ENCODE peak calls at places on chromosomes 1 and 21, in eight cellular contexts. I, F, E, R, V, U, B and H are unnamed samples.

GRCh38 chr1:209076688-209077087 is 506.8 kb upstream of the CAMK1G start:
- DNase-seq in I (no peak), F (no peak), E (no peak), R (no peak), V (no peak), U (peak; percentile 4), B (no peak), H (no peak)

GRCh38 chr1:3548156-3548893 is 63.0 kb downstream of the MEGF6 start:
- DNase-seq in I (no peak), F (no peak), E (no peak), R (peak; percentile 69), V (no peak), U (no peak), B (no peak), H (no peak)

GRCh38 chr1:107593436-107594209 is 371.4 kb downstream of the VAV3 start:
- DNase-seq in I (no peak), F (no peak), E (no peak), R (no peak), V (no peak), U (no peak), B (no peak), H (no peak)

GRCh38 chr21:29477941-29478340 is 179.2 kb downstream of the BACH1 start:
- DNase-seq in I (no peak), F (no peak), E (no peak), R (peak; percentile 71), V (no peak), U (no peak), B (no peak), H (no peak)

GRCh38 chr1:94912263-94912986 is 14.5 kb downstream of the CNN3 start:
- DNase-seq in I (no peak), F (no peak), E (no peak), R (no peak), V (no peak), U (no peak), B (no peak), H (no peak)

GRCh38 chr1:43901562-43901961 is 32.0 kb upstream of the ARTN start:
- DNase-seq in I (no peak), F (no peak), E (no peak), R (no peak), V (no peak), U (no peak), B (no peak), H (no peak)

GRCh38 chr1:117622726-117623125 is 16.9 kb downstream of the TENT5C start:
- DNase-seq in I (no peak), F (no peak), E (no peak), R (no peak), V (no peak), U (no peak), B (no peak), H (no peak)

GRCh38 chr21:35593000-35593502 is 467.3 kb downstream of the SETD4 start:
- DNase-seq in I (no peak), F (no peak), E (no peak), R (peak; percentile 70), V (no peak), U (no peak), B (no peak), H (no peak)

GRCh38 chr1:1207254-1207902 is 986 bp upstream of the TNFRSF18 start:
- DNase-seq in I (peak; percentile 37), F (no peak), E (peak; percentile 9), R (no peak), V (no peak), U (no peak), B (peak; percentile 20), H (no peak)

GRCh38 chr1:201810466-201811216 is 18.3 kb upstream of the IPO9 start:
- DNase-seq in I (no peak), F (no peak), E (no peak), R (no peak), V (no peak), U (no peak), B (no peak), H (no peak)
- H3K4me1 ChIP-seq in I (no peaks in the 10 kb centered on the region), F (no peaks in the 10 kb centered on the region), E (no peaks in the 10 kb centered on the region), R (no peaks in the 10 kb centered on the region), V (no peaks in the 10 kb centered on the region), U (no peaks in the 10 kb centered on the region), B (no peaks in the 10 kb centered on the region), H (no peaks in the 10 kb centered on the region)

DNA sequence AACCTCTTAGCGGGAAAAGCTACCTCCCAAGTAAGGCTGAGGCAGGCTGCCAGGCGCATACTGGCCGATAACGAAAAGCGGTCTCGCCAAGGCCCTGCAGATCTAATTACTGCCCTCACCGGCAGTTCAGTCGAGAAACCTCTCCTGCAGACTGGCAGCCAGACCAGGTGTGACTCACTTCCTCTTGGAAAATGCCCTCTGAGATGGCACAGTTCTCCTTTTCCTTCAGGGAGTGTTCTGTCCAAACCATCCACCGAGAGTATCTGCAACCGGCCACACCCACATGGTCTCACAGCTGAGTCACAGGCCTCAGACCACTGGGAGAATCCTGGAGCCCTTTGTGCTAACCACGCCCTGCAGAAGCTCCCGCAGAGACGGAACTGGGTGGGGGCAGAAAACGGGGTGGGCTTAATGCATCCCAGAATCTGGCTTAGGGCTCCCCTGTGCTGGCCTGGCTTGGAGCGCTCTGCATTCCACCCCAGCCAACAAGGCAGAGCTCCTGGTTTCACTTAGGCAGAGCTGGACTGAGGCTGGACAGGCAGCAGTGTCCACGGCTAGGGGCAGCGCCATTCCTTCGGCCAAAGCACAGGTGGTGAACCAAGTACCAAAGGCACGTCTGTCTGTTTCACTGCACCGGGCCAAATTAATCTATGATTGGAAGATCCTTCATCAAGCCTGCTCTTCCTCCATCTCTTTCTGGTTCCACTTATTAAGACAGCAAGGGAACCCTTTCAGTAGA is 1.1 kb downstream of the S100A10 start:
- DNase-seq in I (peak; percentile 92), F (peak; percentile 87), E (peak; percentile 81), R (peak; percentile 87), V (no peak), U (peak; percentile 99), B (peak; percentile 89), H (peak; percentile 85)
- H3K4me1 ChIP-seq in I (peaks cover 67% of the 10 kb centered on the region), F (peaks cover 14% of the 10 kb centered on the region), E (no peaks in the 10 kb centered on the region), R (peaks cover 28% of the 10 kb centered on the region), V (peaks cover 37% of the 10 kb centered on the region), U (peaks cover 65% of the 10 kb centered on the region), B (peaks cover 13% of the 10 kb centered on the region), H (peaks cover 35% of the 10 kb centered on the region)

DNA sequence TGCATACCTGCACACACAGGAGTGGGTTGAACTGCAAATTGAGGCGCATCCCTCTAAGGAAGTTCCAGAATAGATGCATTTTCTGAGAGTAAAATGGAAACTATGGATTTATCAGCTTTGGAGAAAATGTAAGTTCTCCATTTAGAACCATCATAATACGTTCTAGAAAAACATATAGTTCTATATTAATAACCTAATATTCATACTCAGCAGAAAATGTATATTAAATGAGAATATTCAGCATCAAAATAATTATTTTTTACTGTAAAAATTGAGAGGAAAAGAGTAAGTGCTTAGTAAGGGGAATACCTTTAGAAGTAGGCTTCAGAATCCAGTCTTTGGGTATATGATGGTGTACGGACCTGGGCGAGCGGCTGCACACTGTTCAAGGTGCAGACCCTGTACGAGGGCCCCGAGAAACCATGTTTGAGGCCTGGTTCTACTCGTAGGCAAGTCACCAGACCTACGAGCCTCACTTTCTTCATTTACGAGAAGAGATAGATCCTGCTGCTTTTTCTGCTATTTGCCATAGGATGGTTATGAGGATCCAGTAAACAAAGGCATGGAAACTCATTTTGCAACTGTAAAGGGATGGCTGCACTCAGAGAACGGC is 6.8 kb downstream of the CD247 start:
- DNase-seq in I (no peak), F (no peak), E (no peak), R (no peak), V (no peak), U (no peak), B (no peak), H (no peak)
- H3K4me1 ChIP-seq in I (no peaks in the 10 kb centered on the region), F (no peaks in the 10 kb centered on the region), E (no peaks in the 10 kb centered on the region), R (no peaks in the 10 kb centered on the region), V (peaks cover 52% of the 10 kb centered on the region), U (no peaks in the 10 kb centered on the region), B (no peaks in the 10 kb centered on the region), H (no peaks in the 10 kb centered on the region)

DNA sequence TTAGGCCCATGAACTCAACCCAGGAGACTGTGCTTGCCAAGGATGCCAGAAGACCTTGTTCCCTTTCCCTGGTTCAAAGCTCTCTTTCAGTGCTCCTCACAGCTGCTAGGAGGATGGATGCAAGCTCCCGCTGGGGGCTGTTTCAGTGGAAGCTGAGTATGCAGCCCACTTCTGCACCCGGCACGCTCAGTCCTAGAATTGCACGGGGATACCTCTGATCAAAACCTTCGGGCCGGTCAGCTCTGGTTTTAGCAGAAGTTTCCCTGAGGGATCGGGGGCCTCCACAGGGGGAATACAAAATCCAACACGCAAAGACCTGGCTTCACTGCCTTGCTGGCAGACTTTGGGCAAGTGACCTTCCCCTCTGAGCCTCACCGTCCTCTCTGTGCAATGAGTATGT is 4.2 kb upstream of the SSBP3 start:
- DNase-seq in I (no peak), F (no peak), E (no peak), R (no peak), V (no peak), U (no peak), B (no peak), H (no peak)
- H3K4me1 ChIP-seq in I (peaks cover 31% of the 10 kb centered on the region), F (peaks cover 10% of the 10 kb centered on the region), E (no peaks in the 10 kb centered on the region), R (peaks cover 9% of the 10 kb centered on the region), V (peaks cover 30% of the 10 kb centered on the region), U (peaks cover 25% of the 10 kb centered on the region), B (peaks cover 3% of the 10 kb centered on the region), H (peaks cover 5% of the 10 kb centered on the region)

DNA sequence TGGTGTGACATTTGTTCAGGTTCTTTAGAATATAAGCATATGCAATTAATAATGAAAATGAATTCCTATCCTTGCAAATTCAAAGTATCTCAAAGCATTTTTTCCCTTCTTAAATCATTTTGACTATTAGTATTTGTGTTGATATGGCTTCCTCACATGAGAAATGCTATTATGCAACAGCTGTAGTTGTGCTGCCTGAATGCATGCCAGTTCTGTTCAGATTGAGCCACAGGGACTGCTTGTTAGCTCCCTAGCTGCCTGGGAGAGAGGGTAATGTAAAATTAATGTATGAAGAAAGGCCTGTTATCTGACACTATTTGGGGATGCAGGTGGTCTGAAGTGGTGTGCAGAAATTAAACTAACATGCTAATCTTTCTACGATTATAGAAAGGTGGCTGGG is 45.5 kb downstream of the CACHD1 start:
- DNase-seq in I (no peak), F (no peak), E (peak; percentile 24), R (peak; percentile 69), V (no peak), U (no peak), B (peak; percentile 54), H (peak; percentile 50)
- H3K4me1 ChIP-seq in I (peaks cover 78% of the 10 kb centered on the region), F (peaks cover 22% of the 10 kb centered on the region), E (no peaks in the 10 kb centered on the region), R (peaks cover 13% of the 10 kb centered on the region), V (no peaks in the 10 kb centered on the region), U (no peaks in the 10 kb centered on the region), B (peaks cover 2% of the 10 kb centered on the region), H (peaks cover 45% of the 10 kb centered on the region)